ENCODE peak calls at places on chromosomes 7 and 10, in five cellular contexts. One of them, this sample, is unnamed.
A peak's percentile ranks its signal among the peaks of the same experiment; 100 is the strongest.

GRCh38 chr10:58952747-58953466 is 223.5 kb upstream of the PHYHIPL start:
- DNase-seq in brain microvascular endothelial cell: peak; percentile 66
- DNase-seq in colonic mucosa: peak; percentile 63
- DNase-seq in esophagus squamous epithelium: no peak
- DNase-seq in fibroblast of lung: peak; percentile 71
- DNase-seq in this sample: peak; percentile 49

GRCh38 chr7:17523813-17524741 is 225.6 kb downstream of the AHR start:
- DNase-seq in brain microvascular endothelial cell: peak; percentile 68
- DNase-seq in colonic mucosa: peak; percentile 46
- DNase-seq in esophagus squamous epithelium: no peak
- DNase-seq in fibroblast of lung: peak; percentile 70
- DNase-seq in this sample: peak; percentile 92

GRCh38 chr7:92765725-92766124 is 70.6 kb downstream of the CDK6 start:
- DNase-seq in brain microvascular endothelial cell: peak; percentile 85
- DNase-seq in colonic mucosa: no peak
- DNase-seq in esophagus squamous epithelium: no peak
- DNase-seq in fibroblast of lung: peak; percentile 73
- DNase-seq in this sample: peak; percentile 90

GRCh38 chr10:43304687-43305333 is 37.9 kb upstream of the RASGEF1A start:
- DNase-seq in brain microvascular endothelial cell: peak; percentile 15
- DNase-seq in colonic mucosa: peak; percentile 80
- DNase-seq in esophagus squamous epithelium: no peak
- DNase-seq in fibroblast of lung: peak; percentile 20
- DNase-seq in this sample: peak; percentile 13

GRCh38 chr7:99036531-99037175 is 107.3 kb downstream of the SMURF1 start:
- DNase-seq in brain microvascular endothelial cell: peak; percentile 48
- DNase-seq in colonic mucosa: no peak
- DNase-seq in esophagus squamous epithelium: no peak
- DNase-seq in fibroblast of lung: peak; percentile 19
- DNase-seq in this sample: no peak

GRCh38 chr10:283916-284356 is 148.7 kb downstream of the ZMYND11 start:
- DNase-seq in brain microvascular endothelial cell: no peak
- DNase-seq in colonic mucosa: no peak
- DNase-seq in esophagus squamous epithelium: no peak
- DNase-seq in fibroblast of lung: no peak
- DNase-seq in this sample: no peak

GRCh38 chr10:130189466-130190064 is 53.4 kb downstream of the GLRX3 start:
- DNase-seq in brain microvascular endothelial cell: no peak
- DNase-seq in colonic mucosa: no peak
- DNase-seq in esophagus squamous epithelium: no peak
- DNase-seq in fibroblast of lung: no peak
- DNase-seq in this sample: no peak

GRCh38 chr7:6277476-6277875 is 5.1 kb upstream of the CYTH3 start:
- DNase-seq in brain microvascular endothelial cell: no peak
- DNase-seq in colonic mucosa: no peak
- DNase-seq in esophagus squamous epithelium: no peak
- DNase-seq in fibroblast of lung: no peak
- DNase-seq in this sample: no peak

GRCh38 chr7:38398725-38399321 is 125.4 kb upstream of the TARP start:
- DNase-seq in brain microvascular endothelial cell: peak; percentile 37
- DNase-seq in colonic mucosa: peak; percentile 33
- DNase-seq in esophagus squamous epithelium: no peak
- DNase-seq in fibroblast of lung: peak; percentile 56
- DNase-seq in this sample: peak; percentile 24

GRCh38 chr7:42624471-42624870 is 287.4 kb downstream of the C7orf25 start:
- DNase-seq in brain microvascular endothelial cell: peak; percentile 28
- DNase-seq in colonic mucosa: no peak
- DNase-seq in esophagus squamous epithelium: no peak
- DNase-seq in fibroblast of lung: peak; percentile 27
- DNase-seq in this sample: peak; percentile 63

GRCh38 chr10:30553018-30553624 is 76.4 kb downstream of the LYZL2 start:
- DNase-seq in brain microvascular endothelial cell: no peak
- DNase-seq in colonic mucosa: no peak
- DNase-seq in esophagus squamous epithelium: no peak
- DNase-seq in fibroblast of lung: no peak
- DNase-seq in this sample: no peak

GRCh38 chr7:152683297-152683696 is 7.4 kb upstream of the XRCC2 start:
- DNase-seq in brain microvascular endothelial cell: no peak
- DNase-seq in colonic mucosa: no peak
- DNase-seq in esophagus squamous epithelium: no peak
- DNase-seq in fibroblast of lung: no peak
- DNase-seq in this sample: no peak

DNA sequence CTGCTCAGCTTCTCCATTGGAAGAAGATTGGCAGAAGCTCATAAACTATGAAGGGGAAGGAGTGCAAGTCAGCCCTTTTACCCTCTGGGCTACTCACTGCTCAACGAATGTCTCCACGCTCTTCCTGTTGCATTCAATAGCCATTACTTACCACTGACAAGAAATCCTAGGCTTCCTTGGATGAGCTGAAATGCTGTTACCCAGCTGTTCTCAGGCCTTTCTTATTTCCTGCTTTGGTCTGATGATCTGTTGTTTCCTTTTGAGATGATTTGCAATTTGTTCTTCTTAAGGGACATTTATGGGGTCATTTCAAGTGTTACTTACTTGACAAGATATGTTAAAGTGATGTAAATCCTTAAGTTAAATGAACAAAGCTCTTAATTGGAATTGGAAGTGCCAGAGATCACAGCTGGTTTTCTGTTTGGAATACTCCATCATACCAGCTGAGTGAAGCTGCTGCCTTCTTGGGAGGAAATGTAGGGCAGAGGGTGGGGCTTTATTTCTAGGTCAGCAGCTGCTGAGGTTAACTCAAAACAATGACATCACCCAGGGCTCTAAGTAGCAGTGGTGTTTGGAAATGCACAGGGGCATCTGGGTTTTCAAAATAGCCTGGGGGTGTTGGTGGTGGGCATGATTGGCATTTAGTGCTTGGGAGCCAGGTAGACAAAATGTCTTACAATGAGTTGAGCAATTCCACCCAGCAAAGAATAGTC is 169.9 kb downstream of the PRKCQ start:
- DNase-seq in brain microvascular endothelial cell: peak; percentile 7
- DNase-seq in colonic mucosa: peak; percentile 53
- DNase-seq in esophagus squamous epithelium: no peak
- DNase-seq in fibroblast of lung: peak; percentile 93
- DNase-seq in this sample: peak; percentile 52
- H3K4me3 ChIP-seq in brain microvascular endothelial cell: no peak overlapping the region
- H3K4me3 ChIP-seq in colonic mucosa: no peak overlapping the region
- H3K4me3 ChIP-seq in esophagus squamous epithelium: peak overlapping the region; percentile 15
- H3K4me3 ChIP-seq in fibroblast of lung: no peak overlapping the region
- H3K4me3 ChIP-seq in this sample: no peak overlapping the region

GRCh38 chr10:117477961-117478670 is 64.4 kb upstream of the EMX2 start:
- DNase-seq in brain microvascular endothelial cell: peak; percentile 40
- DNase-seq in colonic mucosa: no peak
- DNase-seq in esophagus squamous epithelium: no peak
- DNase-seq in fibroblast of lung: no peak
- DNase-seq in this sample: peak; percentile 92
- TF ChIP-seq CTCF in brain microvascular endothelial cell: no peak
- TF ChIP-seq CTCF in colonic mucosa: peak; percentile 11
- TF ChIP-seq CTCF in esophagus squamous epithelium: peak; percentile 27
- TF ChIP-seq CTCF in fibroblast of lung: no peak
- TF ChIP-seq CTCF in this sample: peak; percentile 40

GRCh38 chr7:144776447-144776846 is 59.4 kb downstream of the TPK1 start:
- DNase-seq in brain microvascular endothelial cell: no peak
- DNase-seq in colonic mucosa: no peak
- DNase-seq in esophagus squamous epithelium: no peak
- DNase-seq in fibroblast of lung: no peak
- DNase-seq in this sample: no peak

GRCh38 chr7:144769352-144769751 is 66.5 kb downstream of the TPK1 start:
- DNase-seq in brain microvascular endothelial cell: no peak
- DNase-seq in colonic mucosa: no peak
- DNase-seq in esophagus squamous epithelium: no peak
- DNase-seq in fibroblast of lung: no peak
- DNase-seq in this sample: no peak

GRCh38 chr7:144775735-144776134 is 60.1 kb downstream of the TPK1 start:
- DNase-seq in brain microvascular endothelial cell: no peak
- DNase-seq in colonic mucosa: no peak
- DNase-seq in esophagus squamous epithelium: no peak
- DNase-seq in fibroblast of lung: no peak
- DNase-seq in this sample: no peak

GRCh38 chr7:144768633-144769032 is 67.2 kb downstream of the TPK1 start:
- DNase-seq in brain microvascular endothelial cell: no peak
- DNase-seq in colonic mucosa: no peak
- DNase-seq in esophagus squamous epithelium: no peak
- DNase-seq in fibroblast of lung: no peak
- DNase-seq in this sample: no peak

GRCh38 chr7:144771921-144772320 is 63.9 kb downstream of the TPK1 start:
- DNase-seq in brain microvascular endothelial cell: no peak
- DNase-seq in colonic mucosa: no peak
- DNase-seq in esophagus squamous epithelium: no peak
- DNase-seq in fibroblast of lung: no peak
- DNase-seq in this sample: no peak
- H3K27me3 ChIP-seq in brain microvascular endothelial cell: no peaks in the 10 kb centered on the region
- H3K27me3 ChIP-seq in colonic mucosa: no peaks in the 10 kb centered on the region
- H3K27me3 ChIP-seq in esophagus squamous epithelium: no peaks in the 10 kb centered on the region
- H3K27me3 ChIP-seq in fibroblast of lung: no peaks in the 10 kb centered on the region
- H3K27me3 ChIP-seq in this sample: no peaks in the 10 kb centered on the region

GRCh38 chr7:74224511-74224832 is 14.7 kb downstream of the LAT2 start:
- DNase-seq in brain microvascular endothelial cell: no peak
- DNase-seq in colonic mucosa: no peak
- DNase-seq in esophagus squamous epithelium: no peak
- DNase-seq in fibroblast of lung: no peak
- DNase-seq in this sample: no peak

GRCh38 chr7:74223711-74224510 is 14.1 kb downstream of the LAT2 start:
- DNase-seq in brain microvascular endothelial cell: no peak
- DNase-seq in colonic mucosa: peak; percentile 56
- DNase-seq in esophagus squamous epithelium: no peak
- DNase-seq in fibroblast of lung: no peak
- DNase-seq in this sample: no peak

GRCh38 chr7:74225400-74225799 is 15.6 kb downstream of the LAT2 start:
- DNase-seq in brain microvascular endothelial cell: no peak
- DNase-seq in colonic mucosa: no peak
- DNase-seq in esophagus squamous epithelium: no peak
- DNase-seq in fibroblast of lung: no peak
- DNase-seq in this sample: no peak

GRCh38 chr7:74221713-74222112 is 11.9 kb downstream of the LAT2 start:
- DNase-seq in brain microvascular endothelial cell: no peak
- DNase-seq in colonic mucosa: no peak
- DNase-seq in esophagus squamous epithelium: no peak
- DNase-seq in fibroblast of lung: no peak
- DNase-seq in this sample: no peak

DNA sequence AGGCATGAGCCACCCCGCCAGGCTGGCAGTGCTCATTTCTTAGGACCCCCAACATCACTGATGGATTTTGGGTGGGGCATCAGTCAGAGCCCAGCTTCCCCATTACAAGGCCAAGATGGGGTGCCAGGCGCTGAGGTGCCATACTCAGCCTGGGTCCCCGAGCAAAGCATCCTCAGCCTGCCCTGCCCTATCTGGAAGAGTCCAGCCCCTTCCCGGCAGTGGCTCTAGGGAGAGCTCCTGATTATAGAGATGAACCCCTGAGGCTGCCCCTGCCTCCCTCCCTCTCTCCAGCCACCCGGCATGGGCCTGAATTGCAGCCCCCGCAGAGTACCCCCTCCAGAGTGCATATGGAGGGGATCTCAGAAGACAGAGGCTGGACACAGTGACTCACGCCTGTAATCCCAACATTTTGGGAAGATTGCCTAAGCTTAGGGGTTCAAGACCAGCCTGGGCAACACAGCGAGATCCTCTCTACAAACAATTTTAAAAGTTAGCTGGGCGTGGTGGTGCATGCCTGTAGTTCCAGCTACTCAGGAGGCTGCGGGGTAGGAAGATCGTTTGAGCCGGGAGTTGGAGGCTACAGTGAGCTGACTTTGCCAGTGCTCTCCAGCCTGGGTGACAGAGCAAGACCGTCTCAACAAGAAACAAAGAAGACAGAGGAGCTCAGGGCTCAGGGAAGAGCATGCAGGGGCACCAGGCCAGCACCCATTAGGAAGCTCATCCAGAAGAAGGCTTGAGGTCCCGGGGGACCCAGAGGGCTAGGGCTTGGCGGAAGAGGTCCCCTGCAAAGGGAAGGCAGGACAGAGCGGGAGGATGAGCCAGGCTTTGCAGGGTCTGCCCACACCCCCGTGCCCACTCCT is 13.3 kb downstream of the LAT2 start:
- DNase-seq in brain microvascular endothelial cell: no peak
- DNase-seq in colonic mucosa: no peak
- DNase-seq in esophagus squamous epithelium: no peak
- DNase-seq in fibroblast of lung: no peak
- DNase-seq in this sample: no peak
- H3K4me3 ChIP-seq in brain microvascular endothelial cell: no peak overlapping the region
- H3K4me3 ChIP-seq in colonic mucosa: no peak overlapping the region
- H3K4me3 ChIP-seq in esophagus squamous epithelium: no peak overlapping the region
- H3K4me3 ChIP-seq in fibroblast of lung: no peak overlapping the region
- H3K4me3 ChIP-seq in this sample: no peak overlapping the region

GRCh38 chr7:25995893-25996529 is 156.0 kb upstream of the NFE2L3 start:
- DNase-seq in brain microvascular endothelial cell: no peak
- DNase-seq in colonic mucosa: no peak
- DNase-seq in esophagus squamous epithelium: no peak
- DNase-seq in fibroblast of lung: no peak
- DNase-seq in this sample: no peak
- TF ChIP-seq CTCF in brain microvascular endothelial cell: no peak
- TF ChIP-seq CTCF in colonic mucosa: no peak
- TF ChIP-seq CTCF in esophagus squamous epithelium: no peak
- TF ChIP-seq CTCF in fibroblast of lung: no peak
- TF ChIP-seq CTCF in this sample: no peak

DNA sequence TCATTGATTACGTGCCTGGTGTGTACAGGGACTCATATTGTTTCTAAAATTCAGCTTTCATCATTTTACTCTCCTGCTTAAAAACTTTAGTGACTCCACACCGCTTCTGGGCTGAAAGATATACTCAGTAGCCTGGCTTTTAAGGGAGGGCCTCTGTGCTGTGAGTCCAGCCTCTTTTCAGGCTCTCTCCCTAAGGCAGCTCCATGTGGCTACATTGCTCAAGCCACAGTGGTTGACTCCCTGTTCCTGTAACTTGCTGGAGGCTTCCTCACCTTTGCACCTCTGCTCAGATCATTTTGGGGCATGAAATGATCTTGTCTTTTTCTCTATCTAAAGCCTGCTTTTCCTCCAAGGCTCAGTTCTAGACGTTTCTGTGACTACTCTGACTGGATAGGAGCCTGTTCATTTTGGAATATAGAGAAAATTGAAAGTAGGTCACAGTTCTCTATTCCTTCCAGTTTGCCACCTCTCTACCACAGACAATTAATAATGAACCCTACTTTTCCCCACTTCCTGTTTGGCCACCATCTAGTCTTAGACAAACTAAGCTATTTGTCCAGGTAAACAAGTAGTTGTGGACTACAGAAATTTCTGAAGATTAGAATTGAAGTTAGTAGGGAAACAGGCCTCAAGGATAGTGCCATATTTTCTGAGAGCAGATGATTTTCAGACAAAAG is 86.8 kb downstream of the AUTS2 start:
- DNase-seq in brain microvascular endothelial cell: no peak
- DNase-seq in colonic mucosa: no peak
- DNase-seq in esophagus squamous epithelium: no peak
- DNase-seq in fibroblast of lung: no peak
- DNase-seq in this sample: no peak
- H3K27me3 ChIP-seq in brain microvascular endothelial cell: no peaks in the 10 kb centered on the region
- H3K27me3 ChIP-seq in colonic mucosa: no peaks in the 10 kb centered on the region
- H3K27me3 ChIP-seq in esophagus squamous epithelium: no peaks in the 10 kb centered on the region
- H3K27me3 ChIP-seq in fibroblast of lung: no peaks in the 10 kb centered on the region
- H3K27me3 ChIP-seq in this sample: no peaks in the 10 kb centered on the region